ENCODE peak calls at places on chromosomes 12 and 14, in four cellular contexts. S, R, O and X are unnamed samples.

GRCh38 chr12:56084958-56085543 is 5.1 kb downstream of the ERBB3 start:
- DNase-seq in O (peak), S (no peak), R (peak), X (peak)

GRCh38 chr14:106841701-106842100 is 1315.3 kb downstream of the TMEM121 start:
- DNase-seq in S (no peak), R (no peak), O (no peak), X (no peak)

GRCh38 chr12:114335607-114336006 is 70.3 kb downstream of the TBX5 start:
- DNase-seq in O (no peak), S (no peak), R (peak), X (no peak)

GRCh38 chr14:103074699-103075341 is 9.2 kb upstream of the LBHD2 start:
- DNase-seq in S (peak), O (peak), R (no peak), X (peak)

GRCh38 chr14:61891810-61892209 is 129.6 kb downstream of the SNAPC1 start:
- DNase-seq in O (no peak), S (no peak), R (no peak), X (no peak)

GRCh38 chr14:49879683-49880204 is 13.1 kb upstream of the ARF6 start:
- DNase-seq in O (peak), S (peak), R (peak), X (peak)

GRCh38 chr14:103279129-103280025 is 54.7 kb upstream of the EIF5 start:
- DNase-seq in R (peak), S (no peak), O (no peak), X (no peak)

GRCh38 chr14:92471919-92472318 is 41.7 kb upstream of the RIN3 start:
- DNase-seq in O (no peak), S (peak), R (peak), X (peak)

GRCh38 chr12:131242741-131243496 is 289.2 kb downstream of the ADGRD1 start:
- DNase-seq in R (peak), O (peak), S (no peak), X (peak)

GRCh38 chr14:49017451-49017850 is 568.7 kb downstream of the RPS29 start:
- DNase-seq in R (no peak), O (no peak), S (no peak), X (no peak)

GRCh38 chr12:65122661-65123060 is 1.6 kb upstream of the WIF1 start:
- DNase-seq in S (no peak), R (no peak), O (no peak), X (no peak)

GRCh38 chr14:103144085-103144484 is 20.8 kb downstream of the TNFAIP2 start:
- DNase-seq in S (no peak), R (no peak), O (no peak), X (no peak)

GRCh38 chr14:59664741-59665140 is 88.1 kb upstream of the CCDC175 start:
- DNase-seq in O (no peak), R (no peak), S (no peak), X (no peak)

GRCh38 chr14:37585971-37586759 is 8.9 kb downstream of the FOXA1 start:
- DNase-seq in S (no peak), R (no peak), O (no peak), X (no peak)

GRCh38 chr12:113462117-113462774 is 9.4 kb downstream of the LHX5 start:
- DNase-seq in S (peak), O (peak), R (peak), X (peak)

GRCh38 chr12:30197392-30198047 is 413.8 kb upstream of the TMTC1 start:
- DNase-seq in O (no peak), R (no peak), S (no peak), X (no peak)

GRCh38 chr12:81800298-81801148 is 41.4 kb upstream of the PPFIA2 start:
- DNase-seq in R (no peak), O (no peak), S (no peak), X (no peak)

GRCh38 chr12:95608252-95609033 is 57.2 kb upstream of the USP44 start:
- DNase-seq in S (peak), R (no peak), O (no peak), X (peak)

GRCh38 chr12:28711411-28711810 is 437.7 kb upstream of the FAR2 start:
- DNase-seq in S (no peak), O (no peak), R (no peak), X (no peak)

GRCh38 chr14:49139593-49139992 is 446.6 kb downstream of the RPS29 start:
- DNase-seq in R (no peak), S (no peak), O (no peak), X (no peak)

DNA sequence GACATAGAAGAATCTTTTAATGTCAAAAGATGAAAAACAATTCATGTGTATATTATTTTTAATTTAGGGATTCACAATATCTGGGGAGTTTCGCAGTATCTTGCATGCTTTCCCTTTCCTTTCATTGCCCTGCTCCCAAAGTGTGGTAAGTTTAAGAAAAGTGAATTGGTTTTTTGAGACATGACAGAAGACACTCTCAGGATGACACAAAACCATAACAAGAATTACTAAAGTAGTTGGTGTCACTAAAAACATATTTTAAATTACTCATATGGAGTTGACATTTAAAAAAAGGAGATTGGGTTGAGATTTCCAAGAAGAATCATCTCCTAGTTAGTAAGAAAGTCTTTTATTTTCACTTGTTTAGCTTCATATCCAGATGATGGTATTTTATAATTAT is 5.1 kb upstream of the PCNX1 start:
- DNase-seq in O (no peak), S (no peak), R (no peak), X (no peak)
- TF ChIP-seq PHF8 in O (no peak), S (no peak), R (no peak), X (no peak)

GRCh38 chr12:71972441-71973074 is 33.9 kb downstream of the TPH2 start:
- DNase-seq in R (no peak), S (no peak), O (no peak), X (no peak)
- TF ChIP-seq PHF8 in R (no peak), S (no peak), O (no peak), X (no peak)

GRCh38 chr14:80584638-80585505 is 356.7 kb downstream of the CEP128 start:
- DNase-seq in S (peak), R (no peak), O (no peak), X (peak)

GRCh38 chr14:80586116-80586515 is 355.4 kb downstream of the CEP128 start:
- DNase-seq in O (no peak), S (no peak), R (no peak), X (no peak)

GRCh38 chr14:80585506-80585835 is 356.1 kb downstream of the CEP128 start:
- DNase-seq in R (no peak), O (no peak), S (no peak), X (no peak)

GRCh38 chr14:80587096-80587724 is 354.3 kb downstream of the CEP128 start:
- DNase-seq in R (no peak), S (peak), O (no peak), X (peak)
- TF ChIP-seq PHF8 in R (no peak), S (no peak), O (no peak), X (no peak)

DNA sequence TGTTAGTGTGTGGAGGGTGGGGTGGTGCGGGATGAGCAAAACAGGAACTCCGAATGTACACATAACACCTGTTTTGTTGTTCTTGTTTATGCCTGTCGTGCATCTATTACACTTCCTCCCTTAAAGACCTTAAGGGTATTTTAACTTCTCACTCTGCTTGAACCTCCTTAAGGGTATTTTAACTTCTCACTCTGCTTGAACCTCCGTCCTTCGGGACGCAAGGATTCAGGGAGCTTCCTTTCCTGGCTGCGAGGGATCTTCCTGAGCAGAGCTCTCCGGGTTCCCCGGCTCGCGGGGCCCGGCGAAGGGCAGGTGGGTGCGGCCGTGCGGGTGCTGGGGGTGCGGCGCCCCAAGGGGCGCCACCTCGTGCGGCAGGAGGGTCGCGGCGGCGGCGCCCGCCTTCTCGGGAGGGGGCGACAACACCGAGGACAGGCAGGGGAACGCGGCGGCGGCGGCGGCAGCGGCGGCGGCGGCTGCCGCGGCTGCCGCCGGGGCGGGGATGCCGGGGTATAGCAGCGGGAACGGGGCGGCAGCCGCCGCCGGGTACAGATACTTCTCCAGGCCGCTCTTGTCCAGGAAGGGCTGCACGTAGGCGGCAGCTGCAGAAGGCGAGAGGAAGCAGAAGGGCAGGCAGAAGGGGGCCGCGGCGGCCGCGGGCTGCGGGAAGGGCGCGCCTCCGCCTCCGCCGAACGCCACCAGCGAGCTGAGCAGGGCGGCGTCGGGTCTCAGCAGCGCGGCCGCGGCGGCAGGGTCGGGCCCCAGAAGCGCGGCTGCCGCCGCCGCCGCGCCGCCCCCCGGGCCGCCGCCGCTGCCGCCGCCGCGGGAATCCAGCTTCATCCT is 2.8 kb downstream of the BHLHE41 start:
- DNase-seq in S (no peak), O (peak), R (peak), X (no peak)
- TF ChIP-seq PHF8 in S (no peak), O (no peak), R (no peak), X (no peak)

DNA sequence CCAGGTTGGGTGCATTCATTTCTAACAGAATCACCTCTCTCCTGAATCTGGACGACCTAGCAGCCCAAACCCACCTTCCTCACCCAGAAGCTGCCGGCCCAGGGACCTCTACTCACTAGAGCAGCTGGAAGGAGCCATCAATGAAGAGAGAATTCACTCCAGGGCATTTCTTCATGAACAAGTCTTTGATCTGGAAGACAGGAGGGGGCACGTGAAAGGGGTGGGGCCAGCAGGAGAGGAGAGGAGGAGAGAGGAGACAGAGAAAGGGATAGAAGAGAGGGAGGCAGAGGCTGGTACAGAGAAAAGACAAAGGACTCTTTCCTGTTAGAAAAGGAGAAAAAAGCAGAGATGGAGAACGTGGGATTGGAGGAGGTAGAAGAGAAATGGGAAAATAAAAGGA is 39.8 kb downstream of the TRPV4 start:
- DNase-seq in O (no peak), S (no peak), R (no peak), X (no peak)
- TF ChIP-seq PHF8 in O (no peak), S (no peak), R (no peak), X (no peak)

GRCh38 chr12:130031571-130032189 is 127.9 kb upstream of the TMEM132D start:
- DNase-seq in S (peak), O (peak), R (peak), X (peak)
- TF ChIP-seq PHF8 in S (no peak), O (no peak), R (no peak), X (no peak)

GRCh38 chr12:105457026-105457425 is 126.5 kb downstream of the C12orf75 start:
- DNase-seq in S (no peak), O (no peak), R (no peak), X (no peak)

GRCh38 chr12:105451798-105452197 is 121.3 kb downstream of the C12orf75 start:
- DNase-seq in R (no peak), S (no peak), O (no peak), X (no peak)

GRCh38 chr12:105454688-105455087 is 124.2 kb downstream of the C12orf75 start:
- DNase-seq in S (no peak), O (no peak), R (no peak), X (no peak)

GRCh38 chr12:105453306-105453705 is 122.8 kb downstream of the C12orf75 start:
- DNase-seq in O (no peak), R (no peak), S (no peak), X (no peak)

DNA sequence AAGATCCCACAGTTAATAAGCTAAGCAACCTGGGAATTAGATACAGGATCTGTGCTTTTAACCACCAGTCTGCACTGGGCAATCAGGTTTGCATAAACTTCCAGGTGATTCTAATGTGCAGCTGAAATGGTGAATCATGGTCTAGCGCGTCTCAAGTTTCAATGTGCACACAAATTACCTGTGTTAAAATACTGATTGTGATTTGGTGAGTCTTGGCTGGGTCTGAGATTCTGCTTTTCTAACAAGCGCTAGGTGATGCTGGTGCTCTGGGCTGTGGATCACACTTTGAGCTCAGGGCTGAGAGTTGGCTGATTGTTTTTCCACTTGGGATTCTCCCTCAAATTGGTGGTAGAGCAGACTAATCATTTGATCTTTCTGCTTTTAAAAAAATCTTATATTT is 124.8 kb downstream of the C12orf75 start:
- DNase-seq in O (no peak), R (no peak), S (no peak), X (no peak)
- TF ChIP-seq PHF8 in O (no peak), R (no peak), S (no peak), X (no peak)